ENCODE peak calls at places on chromosomes 12 and 14, in six cellular contexts. T is K562, S is stomach, F is transverse colon, N is GM12878, O is heart left ventricle. L is an unnamed sample.
A peak's percentile ranks its signal among the peaks of the same experiment; 100 is the strongest.

GRCh38 chr14:74955229-74955999 is at the start of gene PGF:
- DNase-seq in T (peak; percentile 69), S (peak; percentile 74), F (peak; percentile 77), N (no peak), O (peak; percentile 88), L (peak; percentile 53)

GRCh38 chr14:104130974-104131651 is 7.3 kb upstream of the KIF26A start:
- DNase-seq in T (no peak), S (peak; percentile 82), F (peak; percentile 66), N (no peak), O (peak; percentile 71), L (no peak)

GRCh38 chr12:80044694-80045046 is 54.7 kb upstream of the OTOGL start:
- DNase-seq in T (no peak), S (no peak), F (no peak), N (no peak), O (no peak), L (no peak)

GRCh38 chr12:65238609-65239008 is 39.9 kb upstream of the MSRB3 start:
- DNase-seq in T (no peak), S (no peak), F (no peak), N (no peak), O (no peak), L (no peak)

GRCh38 chr12:54051916-54052744 is 1.5 kb upstream of the HOXC4 start:
- DNase-seq in T (no peak), S (no peak), F (no peak), N (no peak), O (no peak), L (no peak)

GRCh38 chr12:4874671-4875070 is 35.0 kb upstream of the KCNA1 start:
- DNase-seq in T (peak; percentile 5), S (no peak), F (no peak), N (no peak), O (no peak), L (no peak)

GRCh38 chr14:99952453-99952852 is 112.8 kb upstream of the EVL start:
- DNase-seq in T (no peak), S (no peak), F (no peak), N (no peak), O (no peak), L (no peak)

GRCh38 chr12:67047634-67048033 is 221.5 kb upstream of the CAND1 start:
- DNase-seq in T (no peak), S (no peak), F (no peak), N (no peak), O (no peak), L (no peak)

GRCh38 chr12:57135487-57135886 is 7.2 kb downstream of the LRP1 start:
- DNase-seq in T (no peak), S (no peak), F (peak; percentile 8), N (no peak), O (no peak), L (no peak)

GRCh38 chr14:89330236-89331002 is 86.6 kb downstream of the FOXN3 start:
- DNase-seq in T (no peak), S (no peak), F (peak; percentile 38), N (no peak), O (no peak), L (peak; percentile 57)

GRCh38 chr14:50061664-50062437 is 54.5 kb downstream of the VCPKMT start:
- DNase-seq in T (peak; percentile 52), S (peak; percentile 61), F (peak; percentile 79), N (peak; percentile 84), O (peak; percentile 76), L (peak; percentile 94)

GRCh38 chr14:64707661-64708060 is 3.4 kb downstream of the PLEKHG3 start:
- DNase-seq in T (no peak), S (no peak), F (peak; percentile 53), N (no peak), O (no peak), L (no peak)

GRCh38 chr12:87678453-87678852 is 350.7 kb downstream of the C12orf50 start:
- DNase-seq in T (no peak), S (no peak), F (no peak), N (no peak), O (no peak), L (no peak)

GRCh38 chr12:45244561-45245348 is 28.9 kb downstream of the ANO6 start:
- DNase-seq in T (no peak), S (no peak), F (no peak), N (peak; percentile 56), O (no peak), L (no peak)

GRCh38 chr12:80099259-80099658 is at the start of gene OTOGL:
- DNase-seq in T (no peak), S (no peak), F (no peak), N (no peak), O (no peak), L (no peak)

GRCh38 chr12:53097207-53097563 is 282 bp upstream of the IGFBP6 start:
- DNase-seq in T (no peak), S (no peak), F (no peak), N (no peak), O (no peak), L (no peak)

GRCh38 chr12:52201520-52201839 is 9.7 kb upstream of the KRT80 start:
- DNase-seq in T (no peak), S (no peak), F (no peak), N (no peak), O (no peak), L (no peak)

GRCh38 chr12:51817027-51817953 is 31.2 kb downstream of the FIGNL2 start:
- DNase-seq in T (no peak), S (no peak), F (no peak), N (no peak), O (no peak), L (peak; percentile 66)

GRCh38 chr12:3527181-3527580 is 36.2 kb downstream of the PRMT8 start:
- DNase-seq in T (no peak), S (no peak), F (no peak), N (no peak), O (no peak), L (no peak)

GRCh38 chr12:51740536-51740935 is 108.0 kb downstream of the FIGNL2 start:
- DNase-seq in T (no peak), S (no peak), F (no peak), N (no peak), O (no peak), L (no peak)

GRCh38 chr14:32633214-32633864 is 304.2 kb downstream of the AKAP6 start:
- DNase-seq in T (no peak), S (no peak), F (no peak), N (no peak), O (no peak), L (no peak)

GRCh38 chr14:102594514-102595175 is 2.2 kb downstream of the RCOR1 start:
- DNase-seq in T (peak; percentile 72), S (peak; percentile 75), F (peak; percentile 85), N (peak; percentile 66), O (no peak), L (peak; percentile 58)

GRCh38 chr14:50064993-50065392 is 51.4 kb downstream of the VCPKMT start:
- DNase-seq in T (no peak), S (peak; percentile 45), F (peak; percentile 68), N (peak; percentile 98), O (no peak), L (no peak)

GRCh38 chr14:101137234-101137633 is 233.7 kb upstream of the RTL1 start:
- DNase-seq in T (no peak), S (no peak), F (no peak), N (no peak), O (no peak), L (no peak)

GRCh38 chr12:24500466-24501232 is 448.3 kb downstream of the BCAT1 start:
- DNase-seq in T (no peak), S (no peak), F (no peak), N (no peak), O (no peak), L (no peak)

GRCh38 chr12:127964717-127965116 is 302.3 kb upstream of the TMEM132C start:
- DNase-seq in T (no peak), S (no peak), F (no peak), N (no peak), O (no peak), L (no peak)

DNA sequence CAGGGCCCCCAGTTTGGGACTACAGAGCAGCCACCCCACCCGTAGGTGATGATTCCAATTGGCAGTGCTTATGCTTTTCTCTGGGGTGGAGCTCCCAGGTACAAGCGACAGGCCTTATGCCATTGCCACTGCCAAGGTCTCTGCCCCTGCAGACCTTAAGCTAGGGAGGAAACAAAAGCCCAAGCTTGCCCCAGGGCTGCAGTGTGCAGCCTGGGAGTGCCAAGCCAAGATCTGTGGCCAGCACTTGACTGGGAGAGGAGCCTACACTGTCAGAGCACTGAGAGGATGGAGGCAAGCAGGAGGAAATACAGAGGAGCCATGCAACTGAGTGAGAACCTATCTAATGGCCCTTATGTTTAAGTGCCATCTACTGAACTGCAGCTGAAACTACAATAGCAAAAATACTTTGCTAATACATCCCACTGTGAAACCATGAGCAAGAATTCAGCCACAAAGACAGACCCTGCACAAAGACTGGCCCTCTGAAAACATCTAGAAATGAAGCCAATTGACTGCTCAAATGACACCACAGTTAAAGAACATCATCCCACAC is 17.7 kb upstream of the ASCL1 start:
- DNase-seq in T (no peak), S (no peak), F (no peak), N (no peak), O (no peak), L (no peak)
- TF ChIP-seq CTCF in T (no peak), S (no peak), F (no peak), N (peak; percentile 21), O (no peak), L (no peak)

GRCh38 chr14:59342516-59343484 is 122.4 kb downstream of the GPR135 start:
- DNase-seq in T (no peak), S (no peak), F (no peak), N (no peak), O (no peak), L (no peak)
- H3K27ac ChIP-seq in T (no peak overlapping the region), S (peak overlapping the region; percentile 79), F (no peak overlapping the region), N (no peak overlapping the region), O (peak overlapping the region; percentile 42), L (no peak overlapping the region)

DNA sequence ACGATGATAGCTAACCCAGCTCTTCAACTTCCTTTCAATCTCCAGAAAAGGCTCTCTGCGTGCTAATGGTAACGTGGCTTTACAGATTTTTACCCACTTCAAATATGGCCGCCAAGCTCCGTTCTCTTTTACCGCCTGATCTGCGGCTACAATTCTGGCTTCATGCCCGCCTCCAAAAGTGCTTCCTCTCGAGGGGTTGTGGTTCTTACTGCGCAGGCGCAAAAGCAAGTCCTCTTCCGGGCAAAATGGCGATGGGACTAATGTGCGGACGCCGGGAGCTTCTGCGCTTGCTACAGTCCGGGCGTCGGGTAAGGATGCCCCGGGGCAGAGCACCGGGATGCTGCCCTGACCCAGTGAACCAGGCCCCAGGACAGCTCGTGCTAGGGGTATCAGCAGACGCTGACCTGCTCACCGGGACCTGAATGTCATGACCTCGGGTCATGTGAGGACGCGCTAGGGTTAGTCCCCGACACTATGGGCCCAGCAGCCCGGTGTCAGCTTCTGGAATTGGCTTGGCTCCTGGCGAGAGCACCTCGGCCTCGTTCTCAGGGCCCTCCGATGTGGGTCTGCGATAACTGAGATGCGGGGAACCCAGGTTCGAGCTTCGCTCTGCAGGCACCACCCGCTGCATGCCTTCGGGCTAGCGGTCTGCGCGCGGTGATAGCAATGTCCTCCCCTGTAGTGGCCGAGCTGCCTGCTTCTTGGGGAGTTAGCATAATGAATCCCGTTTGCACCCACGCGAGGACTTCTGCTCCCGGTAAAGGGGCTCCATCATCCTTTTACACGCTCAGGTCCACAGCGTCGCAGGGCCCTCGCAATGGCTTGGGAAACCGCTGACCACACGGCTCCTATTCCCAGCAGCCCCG is at the start of gene OXA1L:
- DNase-seq in T (peak; percentile 93), S (peak; percentile 99), F (peak; percentile 98), N (peak; percentile 92), O (peak; percentile 97), L (peak; percentile 94)
- TF ChIP-seq POLR2A in T (peak; percentile 97), S (no peak), F (peak; percentile 70), N (peak; percentile 92), O (peak; percentile 63), L (peak; percentile 38)

DNA sequence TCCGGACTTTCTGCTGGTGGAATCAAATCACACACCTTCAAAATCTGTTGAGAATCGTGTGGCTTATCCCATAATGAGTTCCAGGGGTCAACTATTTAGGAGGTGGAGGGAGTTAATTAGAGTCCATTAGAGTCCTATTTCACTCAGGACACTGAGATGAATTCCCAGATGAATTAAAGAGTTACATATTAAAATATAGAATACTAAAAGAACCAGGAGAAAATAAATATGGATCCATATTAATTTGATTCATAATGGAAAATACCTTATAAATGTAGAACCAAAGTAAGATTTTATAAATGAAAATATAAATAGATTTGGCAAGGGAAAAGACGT is 44.6 kb upstream of the C14orf132 start:
- DNase-seq in T (no peak), S (no peak), F (no peak), N (no peak), O (no peak), L (no peak)
- TF ChIP-seq CTCF in T (no peak), S (no peak), F (no peak), N (no peak), O (no peak), L (no peak)